ENCODE peak calls at places on chromosomes 6 and 20, in seven cellular contexts. O is GM10248, K is endothelial cell, H is tibial artery, B is left lung, J is WERI-Rb-1, L is GM06990. R is an unnamed sample.

GRCh38 chr6:19838442-19839236 is 1.5 kb downstream of the ID4 start:
- DNase-seq in O (peak; percentile 14), K (peak; percentile 54), H (peak; percentile 32), B (peak; percentile 88), J (peak; percentile 66), L (peak; percentile 6), R (peak; percentile 77)

GRCh38 chr6:41671376-41671775 is 33.1 kb downstream of the MDFI start:
- DNase-seq in O (no peak), K (no peak), H (no peak), B (no peak), J (no peak), L (no peak), R (no peak)

GRCh38 chr20:50551288-50551687 is 41.1 kb downstream of the PTPN1 start:
- DNase-seq in O (no peak), K (no peak), H (no peak), B (no peak), J (no peak), L (no peak), R (no peak)

GRCh38 chr20:29873946-29874345 is 1383.5 kb upstream of the DEFB115 start:
- DNase-seq in O (peak; percentile 22), K (peak; percentile 30), H (peak; percentile 47), B (peak; percentile 94), J (peak; percentile 63), L (peak; percentile 57), R (no peak)

GRCh38 chr6:106512048-106512957 is 117.0 kb downstream of the RTN4IP1 start:
- DNase-seq in O (peak; percentile 81), K (peak; percentile 52), H (peak; percentile 47), B (peak; percentile 97), J (peak; percentile 20), L (peak; percentile 87), R (no peak)

GRCh38 chr6:96878101-96878500 is 19.6 kb downstream of the NDUFAF4 start:
- DNase-seq in O (no peak), K (no peak), H (no peak), B (no peak), J (no peak), L (no peak), R (no peak)

GRCh38 chr20:51385941-51386530 is 156.5 kb downstream of the NFATC2 start:
- DNase-seq in O (peak; percentile 59), K (peak; percentile 52), H (no peak), B (no peak), J (no peak), L (no peak), R (no peak)

GRCh38 chr20:19594896-19595295 is 163.2 kb upstream of the RIN2 start:
- DNase-seq in O (no peak), K (no peak), H (no peak), B (no peak), J (no peak), L (no peak), R (no peak)

GRCh38 chr20:44398303-44398702 is 42.8 kb downstream of the HNF4A start:
- DNase-seq in O (no peak), K (no peak), H (no peak), B (no peak), J (no peak), L (no peak), R (no peak)

GRCh38 chr6:150202934-150203333 is 60.1 kb downstream of the PPP1R14C start:
- DNase-seq in O (no peak), K (no peak), H (no peak), B (no peak), J (no peak), L (no peak), R (no peak)

GRCh38 chr6:35728663-35729348 is 8.0 kb upstream of the ARMC12 start:
- DNase-seq in O (no peak), K (no peak), H (peak; percentile 54), B (peak; percentile 87), J (no peak), L (peak; percentile 45), R (no peak)

GRCh38 chr20:62252342-62252966 is 14.1 kb downstream of the OSBPL2 start:
- DNase-seq in O (no peak), K (no peak), H (no peak), B (peak; percentile 31), J (no peak), L (no peak), R (no peak)

GRCh38 chr6:20778460-20778859 is 244.2 kb downstream of the CDKAL1 start:
- DNase-seq in O (no peak), K (no peak), H (no peak), B (no peak), J (no peak), L (no peak), R (no peak)

GRCh38 chr6:2633763-2634150 is 117.0 kb downstream of the MYLK4 start:
- DNase-seq in O (no peak), K (no peak), H (no peak), B (no peak), J (no peak), L (no peak), R (no peak)

GRCh38 chr6:80468398-80468797 is 361.9 kb downstream of the BCKDHB start:
- DNase-seq in O (no peak), K (no peak), H (no peak), B (no peak), J (no peak), L (no peak), R (no peak)

GRCh38 chr6:35096129-35096852 is 44.8 kb downstream of the TCP11 start:
- DNase-seq in O (no peak), K (no peak), H (no peak), B (no peak), J (peak; percentile 51), L (no peak), R (no peak)

GRCh38 chr20:57896563-57896962 is 186.7 kb upstream of the PMEPA1 start:
- DNase-seq in O (no peak), K (no peak), H (no peak), B (no peak), J (no peak), L (no peak), R (no peak)

GRCh38 chr20:58625585-58625984 is 25.5 kb upstream of the STX16 start:
- DNase-seq in O (no peak), K (no peak), H (no peak), B (no peak), J (no peak), L (no peak), R (no peak)

GRCh38 chr20:32191422-32191821 is 16.1 kb downstream of the PLAGL2 start:
- DNase-seq in O (no peak), K (no peak), H (no peak), B (no peak), J (no peak), L (no peak), R (no peak)

GRCh38 chr6:127460465-127460864 is 1.3 kb upstream of the KIAA0408 start:
- DNase-seq in O (no peak), K (no peak), H (no peak), B (no peak), J (no peak), L (no peak), R (no peak)
- TF ChIP-seq CTCF in O (no peak), K (no peak), H (no peak), B (no peak), J (no peak), L (no peak), R (no peak)

DNA sequence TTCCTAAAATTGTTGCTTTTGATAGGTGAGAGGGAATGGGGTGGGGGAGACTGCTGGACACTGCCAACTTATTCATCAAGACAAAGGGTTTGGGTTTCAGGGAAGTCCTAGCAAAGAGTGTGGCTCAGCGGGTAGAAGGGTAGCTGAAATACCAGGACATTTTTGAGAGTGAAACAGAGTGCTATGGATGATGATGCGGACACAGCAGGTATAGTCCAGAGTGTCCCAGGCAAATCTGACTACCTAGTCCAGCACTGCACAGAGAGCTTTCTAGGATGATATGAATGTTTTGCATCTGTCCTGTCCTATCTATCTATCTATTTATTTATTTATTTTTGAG is 154.3 kb downstream of the BCAS1 start:
- DNase-seq in O (no peak), K (no peak), H (no peak), B (no peak), J (no peak), L (no peak), R (no peak)
- TF ChIP-seq CTCF in O (no peak), K (no peak), H (no peak), B (no peak), J (no peak), L (no peak), R (no peak)

GRCh38 chr6:110338820-110339470 is 19.2 kb downstream of the METTL24 start:
- DNase-seq in O (no peak), K (no peak), H (no peak), B (no peak), J (no peak), L (no peak), R (no peak)

GRCh38 chr6:110342759-110343158 is 15.4 kb downstream of the METTL24 start:
- DNase-seq in O (no peak), K (no peak), H (no peak), B (no peak), J (no peak), L (no peak), R (no peak)

GRCh38 chr6:110345025-110345424 is 13.1 kb downstream of the METTL24 start:
- DNase-seq in O (no peak), K (no peak), H (no peak), B (no peak), J (no peak), L (no peak), R (no peak)

GRCh38 chr6:110340566-110340965 is 17.6 kb downstream of the METTL24 start:
- DNase-seq in O (no peak), K (no peak), H (no peak), B (no peak), J (no peak), L (no peak), R (no peak)

DNA sequence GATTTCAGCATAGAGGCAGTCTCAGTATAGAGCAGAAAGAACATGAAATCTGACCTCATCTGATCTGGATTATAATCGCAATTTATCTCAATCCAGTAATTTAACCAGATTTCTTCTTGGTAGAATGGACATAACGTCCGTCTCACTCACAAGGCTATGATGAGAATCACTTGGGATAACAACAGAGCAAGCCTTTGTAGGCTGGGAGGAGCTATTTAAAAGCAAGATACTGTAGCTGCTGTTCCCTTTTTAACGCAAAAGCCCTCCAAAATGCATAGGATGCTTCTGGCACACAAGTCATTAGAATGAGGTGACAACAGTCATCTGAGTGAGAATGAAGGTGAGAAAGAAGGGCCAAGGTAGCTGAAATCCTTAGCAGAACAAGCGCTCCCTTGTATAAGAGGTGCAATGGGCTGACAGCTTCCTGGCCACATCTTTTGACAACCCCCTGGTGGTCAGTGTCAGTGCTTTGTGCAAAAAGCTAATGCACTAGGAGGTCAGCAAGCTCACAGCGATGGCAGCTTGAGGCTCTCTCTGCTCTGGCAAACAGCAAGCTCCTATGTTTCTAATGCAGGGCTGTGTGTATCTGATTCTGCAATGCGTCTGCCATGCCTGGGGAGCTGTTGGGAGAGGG is 16.4 kb downstream of the METTL24 start:
- DNase-seq in O (no peak), K (peak; percentile 53), H (no peak), B (no peak), J (peak; percentile 72), L (no peak), R (no peak)
- TF ChIP-seq CTCF in O (peak; percentile 9), K (peak; percentile 69), H (peak; percentile 13), B (no peak), J (peak; percentile 89), L (peak; percentile 38), R (peak; percentile 78)

DNA sequence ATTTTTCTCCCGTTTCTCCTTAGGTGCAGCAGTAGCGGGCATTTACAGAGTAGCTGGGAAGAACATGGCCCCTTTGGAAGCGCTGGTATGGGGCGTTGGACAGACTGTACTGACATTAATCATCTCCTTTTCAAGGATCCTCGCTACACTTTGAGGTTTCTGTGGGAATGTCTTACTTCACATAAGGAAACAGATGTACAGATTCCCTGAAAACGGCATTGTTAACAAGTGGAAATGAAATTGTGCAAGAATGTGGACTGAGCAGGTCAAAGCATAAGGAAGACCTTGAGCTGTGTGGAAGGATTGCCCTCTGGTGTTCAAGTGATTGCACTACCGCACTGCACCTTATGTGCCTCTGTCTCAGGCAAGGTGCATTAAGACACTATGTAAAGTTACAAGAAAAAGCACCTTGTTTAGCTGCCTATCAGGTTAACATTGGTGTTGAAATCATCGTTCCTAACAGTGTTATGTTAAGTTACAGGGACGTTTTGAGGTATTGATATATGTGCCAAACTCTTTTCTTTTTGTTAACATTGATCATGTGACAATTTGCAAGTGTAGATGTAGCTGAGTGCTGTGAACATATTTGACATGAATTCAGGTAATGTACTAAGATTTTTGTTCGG is 38.0 kb downstream of the TMEM170B start:
- DNase-seq in O (peak; percentile 45), K (peak; percentile 55), H (peak; percentile 57), B (no peak), J (peak; percentile 79), L (peak; percentile 20), R (no peak)
- TF ChIP-seq CTCF in O (peak; percentile 94), K (peak; percentile 74), H (peak; percentile 89), B (peak; percentile 89), J (peak; percentile 99), L (peak; percentile 86), R (peak; percentile 90)